ENCODE peak calls at places on chromosomes 7 and 10, in four cellular contexts. W is heart left ventricle, S is T-helper 9 cell, Z is GM19239. M is an unnamed sample.

GRCh38 chr10:50421026-50421719 is 169.9 kb upstream of the ASAH2 start:
- DNase-seq in W (peak; percentile 41), S (no peak), Z (peak; percentile 36), M (no peak)

GRCh38 chr10:131453772-131454634 is 142.5 kb upstream of the TCERG1L start:
- DNase-seq in W (peak; percentile 57), S (peak; percentile 34), Z (peak; percentile 57), M (peak; percentile 27)

GRCh38 chr7:29449569-29450260 is 113.9 kb upstream of the PRR15 start:
- DNase-seq in W (no peak), S (no peak), Z (no peak), M (no peak)

GRCh38 chr10:34766256-34766580 is 48.9 kb downstream of the PARD3 start:
- DNase-seq in W (no peak), S (no peak), Z (no peak), M (no peak)

GRCh38 chr10:50605280-50606270 is 18.2 kb downstream of the SGMS1 start:
- DNase-seq in W (peak; percentile 59), S (no peak), Z (no peak), M (no peak)

GRCh38 chr7:37448057-37448636 is 517 bp downstream of the ELMO1 start:
- DNase-seq in W (peak; percentile 43), S (peak; percentile 32), Z (peak; percentile 10), M (peak; percentile 14)

GRCh38 chr7:38630720-38631673 is at the start of gene AMPH:
- DNase-seq in W (peak; percentile 74), S (no peak), Z (no peak), M (no peak)

GRCh38 chr10:132248455-132249231 is 59.1 kb downstream of the STK32C start:
- DNase-seq in W (peak; percentile 53), S (peak; percentile 62), Z (no peak), M (peak; percentile 62)

GRCh38 chr7:76155938-76156337 is 45.8 kb upstream of the SRRM3 start:
- DNase-seq in W (peak; percentile 70), S (no peak), Z (no peak), M (no peak)

GRCh38 chr10:101538481-101538880 is 49.6 kb downstream of the POLL start:
- DNase-seq in W (no peak), S (no peak), Z (no peak), M (no peak)

M was measured in T follicular helper cell.